ENCODE peak calls at places on chromosome 3, in nine cellular contexts. K is colonic mucosa; Y is fibroblast of lung; O is NCI-H1092 treated with DMSO at 0.1 percent for 48 hours; J is lung; E is stimulated activated CD8-positive, alpha-beta memory T cell treated with anti-CD3 and anti-CD28 coated beads, Interleukin-12 subunit alpha, Interleukin-12 subunit beta, amount 100 ng/mL, for 4 hours; Z is cardiac fibroblast; F is activated naive CD4-positive, alpha-beta T cell treated with anti-CD3 and anti-CD28 coated beads for 36 hours; S is lower lobe of right lung. T is an unnamed sample.
A peak's percentile ranks its signal among the peaks of the same experiment; 100 is the strongest.

GRCh38 chr3:169146112-169146665 is 517.3 kb downstream of the MECOM start:
- DNase-seq in K (peak; percentile 70), Y (peak; percentile 78), O (peak; percentile 38), J (peak; percentile 60), E (no peak), Z (peak; percentile 69), F (peak; percentile 15), S (peak; percentile 70), T (peak; percentile 21)

GRCh38 chr3:137509354-137510045 is 254.6 kb upstream of the SOX14 start:
- DNase-seq in K (no peak), Y (no peak), O (peak; percentile 24), J (no peak), E (no peak), Z (no peak), F (no peak), S (no peak), T (no peak)

GRCh38 chr3:178063475-178063874 is 472.8 kb upstream of the KCNMB2 start:
- DNase-seq in K (no peak), Y (peak; percentile 51), O (no peak), J (no peak), E (no peak), Z (peak; percentile 80), F (no peak), S (no peak), T (no peak)

GRCh38 chr3:156373095-156373494 is 181.8 kb downstream of the SSR3 start:
- DNase-seq in K (no peak), Y (no peak), O (no peak), J (no peak), E (no peak), Z (no peak), F (no peak), S (no peak), T (no peak)

GRCh38 chr3:47613723-47614122 is 35.1 kb upstream of the CSPG5 start:
- DNase-seq in K (no peak), Y (peak; percentile 46), O (no peak), J (no peak), E (no peak), Z (no peak), F (no peak), S (no peak), T (no peak)

GRCh38 chr3:171936231-171936841 is 93.2 kb downstream of the TMEM212 start:
- DNase-seq in K (no peak), Y (peak; percentile 88), O (no peak), J (peak; percentile 34), E (no peak), Z (peak; percentile 94), F (no peak), S (peak; percentile 62), T (no peak)

GRCh38 chr3:73661262-73661661 is 36.5 kb upstream of the PDZRN3 start:
- DNase-seq in K (no peak), Y (peak; percentile 81), O (no peak), J (no peak), E (no peak), Z (peak; percentile 77), F (no peak), S (no peak), T (no peak)

GRCh38 chr3:25884981-25885380 is 95.1 kb downstream of the OXSM start:
- DNase-seq in K (no peak), Y (no peak), O (no peak), J (no peak), E (no peak), Z (no peak), F (no peak), S (no peak), T (no peak)

GRCh38 chr3:53243165-53243564 is 12.7 kb downstream of the TKT start:
- DNase-seq in K (no peak), Y (peak; percentile 65), O (no peak), J (no peak), E (no peak), Z (peak; percentile 69), F (no peak), S (peak; percentile 65), T (no peak)

GRCh38 chr3:187013080-187013838 is 82.9 kb downstream of the ST6GAL1 start:
- DNase-seq in K (peak; percentile 12), Y (no peak), O (no peak), J (no peak), E (no peak), Z (peak; percentile 43), F (no peak), S (no peak), T (no peak)

GRCh38 chr3:55329849-55330248 is 157.3 kb downstream of the WNT5A start:
- DNase-seq in K (no peak), Y (peak; percentile 97), O (no peak), J (no peak), E (no peak), Z (peak; percentile 96), F (no peak), S (no peak), T (no peak)

GRCh38 chr3:110237091-110237615 is 834.5 kb upstream of the NECTIN3 start:
- DNase-seq in K (no peak), Y (peak; percentile 8), O (no peak), J (no peak), E (no peak), Z (no peak), F (no peak), S (no peak), T (no peak)

GRCh38 chr3:71010731-71011455 is 572.6 kb downstream of the FOXP1 start:
- DNase-seq in K (no peak), Y (peak; percentile 39), O (no peak), J (no peak), E (peak; percentile 29), Z (no peak), F (peak; percentile 89), S (no peak), T (no peak)

GRCh38 chr3:72238341-72238740 is 453.4 kb upstream of the PROK2 start:
- DNase-seq in K (no peak), Y (no peak), O (no peak), J (no peak), E (no peak), Z (no peak), F (no peak), S (no peak), T (no peak)

GRCh38 chr3:196238612-196239190 is 22.4 kb downstream of the SLC51A start:
- DNase-seq in K (no peak), Y (peak; percentile 6), O (no peak), J (no peak), E (no peak), Z (peak; percentile 64), F (no peak), S (no peak), T (no peak)

GRCh38 chr3:141764946-141765345 is 1.7 kb downstream of the GRK7 start:
- DNase-seq in K (no peak), Y (no peak), O (no peak), J (no peak), E (no peak), Z (peak; percentile 14), F (no peak), S (no peak), T (no peak)

GRCh38 chr3:128504957-128505730 is 12.1 kb upstream of the GATA2 start:
- DNase-seq in K (no peak), Y (no peak), O (no peak), J (no peak), E (no peak), Z (no peak), F (no peak), S (no peak), T (no peak)

T was measured in activated B cell treated with CpG ODN at 0.5 μM for 24 hours.